ENCODE peak calls at places on chromosomes 16 and 17, in nine cellular contexts. G is tibial artery; N is esophagus squamous epithelium; I is A549; E is OCI-LY7; J is stomach; Q is CD8-positive, alpha-beta T cell; S is prostate gland; Z is lower lobe of right lung. R is an unnamed sample.

GRCh38 chr17:45385331-45385997 is 47.2 kb downstream of the ARHGAP27 start:
- DNase-seq in G (peak; percentile 75), N (no peak), I (peak; percentile 91), E (peak; percentile 90), J (peak; percentile 95), Q (peak; percentile 80), S (peak; percentile 83), Z (peak; percentile 92), R (peak; percentile 94)

GRCh38 chr16:81601008-81601428 is 156.4 kb downstream of the CMIP start:
- DNase-seq in G (peak; percentile 35), N (no peak), I (peak; percentile 46), E (no peak), J (no peak), Q (no peak), S (peak; percentile 81), Z (no peak), R (no peak)

GRCh38 chr16:50613281-50613991 is 65.2 kb downstream of the NKD1 start:
- DNase-seq in G (no peak), N (no peak), I (no peak), E (no peak), J (no peak), Q (no peak), S (peak; percentile 23), Z (no peak), R (no peak)

GRCh38 chr17:41971721-41972523 is 5.3 kb downstream of the CNP start:
- DNase-seq in G (no peak), N (no peak), I (no peak), E (no peak), J (no peak), Q (no peak), S (no peak), Z (peak; percentile 20), R (no peak)

GRCh38 chr17:15238064-15238463 is 27.1 kb downstream of the PMP22 start:
- DNase-seq in G (no peak), N (no peak), I (no peak), E (no peak), J (no peak), Q (no peak), S (no peak), Z (no peak), R (no peak)

GRCh38 chr16:87818533-87819161 is 50.7 kb downstream of the SLC7A5 start:
- DNase-seq in G (no peak), N (no peak), I (no peak), E (no peak), J (no peak), Q (peak; percentile 15), S (no peak), Z (no peak), R (no peak)

GRCh38 chr17:65228734-65229390 is 91.7 kb downstream of the RGS9 start:
- DNase-seq in G (no peak), N (no peak), I (no peak), E (no peak), J (no peak), Q (peak; percentile 33), S (no peak), Z (no peak), R (no peak)

GRCh38 chr17:19513897-19514488 is 19.7 kb upstream of the SLC47A1 start:
- DNase-seq in G (peak; percentile 62), N (no peak), I (peak; percentile 82), E (peak; percentile 74), J (peak; percentile 74), Q (peak; percentile 60), S (peak; percentile 49), Z (peak; percentile 65), R (peak; percentile 75)

GRCh38 chr17:8382052-8382879 is 727 bp downstream of the RPL26 start:
- DNase-seq in G (no peak), N (no peak), I (no peak), E (peak; percentile 36), J (no peak), Q (no peak), S (no peak), Z (no peak), R (no peak)

GRCh38 chr17:53150101-53150698 is 672.5 kb upstream of the KIF2B start:
- DNase-seq in G (no peak), N (no peak), I (peak; percentile 7), E (peak; percentile 1), J (no peak), Q (no peak), S (no peak), Z (no peak), R (no peak)

GRCh38 chr16:57535680-57536305 is 578 bp downstream of the CCDC102A start:
- DNase-seq in G (peak; percentile 90), N (no peak), I (peak; percentile 92), E (peak; percentile 93), J (peak; percentile 95), Q (peak; percentile 92), S (peak; percentile 96), Z (peak; percentile 95), R (peak; percentile 97)

GRCh38 chr17:56570199-56570598 is 23.3 kb upstream of the NOG start:
- DNase-seq in G (no peak), N (no peak), I (no peak), E (no peak), J (no peak), Q (no peak), S (no peak), Z (no peak), R (no peak)

GRCh38 chr16:67036323-67036741 is 7.4 kb downstream of the CBFB start:
- DNase-seq in G (no peak), N (no peak), I (no peak), E (no peak), J (no peak), Q (no peak), S (no peak), Z (no peak), R (no peak)

GRCh38 chr16:67043420-67043819 is 14.5 kb downstream of the CBFB start:
- DNase-seq in G (no peak), N (no peak), I (no peak), E (no peak), J (no peak), Q (no peak), S (no peak), Z (no peak), R (no peak)

GRCh38 chr16:67035364-67035763 is 6.4 kb downstream of the CBFB start:
- DNase-seq in G (no peak), N (no peak), I (no peak), E (no peak), J (no peak), Q (no peak), S (no peak), Z (no peak), R (no peak)

GRCh38 chr16:67040906-67041305 is 12.0 kb downstream of the CBFB start:
- DNase-seq in G (no peak), N (no peak), I (no peak), E (no peak), J (no peak), Q (no peak), S (no peak), Z (no peak), R (no peak)

DNA sequence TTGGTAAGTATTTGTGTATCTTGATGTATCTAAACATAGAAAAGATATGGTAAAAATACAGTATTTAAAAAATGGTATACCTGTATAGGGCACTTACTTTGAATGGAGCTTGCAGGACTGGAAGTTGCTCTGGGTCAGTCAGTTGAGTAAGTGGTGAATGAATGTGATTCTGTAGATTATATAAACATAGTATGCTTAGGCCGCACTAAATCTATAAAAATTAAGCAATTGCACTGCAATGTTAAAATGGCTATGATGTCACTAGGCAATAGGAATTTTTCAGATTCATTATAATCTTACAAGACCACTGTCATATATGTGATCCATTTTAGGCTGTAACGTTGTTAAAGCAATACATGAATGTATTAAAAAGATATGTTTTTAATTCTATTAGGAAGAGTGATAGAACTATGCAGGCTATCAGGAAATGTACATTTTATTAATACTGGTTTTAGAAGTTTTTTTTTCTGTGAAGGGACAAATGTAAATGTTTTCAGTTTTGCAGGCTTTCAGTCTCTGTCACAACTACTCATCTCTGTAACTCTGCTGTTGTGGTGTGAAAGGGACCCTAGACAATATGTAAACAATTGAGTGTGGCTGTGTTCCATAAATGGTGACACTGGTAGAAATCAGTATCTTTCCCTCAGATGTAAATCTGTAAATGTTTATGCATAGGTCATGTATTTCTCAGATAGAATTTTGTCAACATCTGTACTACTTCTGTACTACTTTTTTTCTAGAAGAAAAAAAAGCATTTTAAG is 10.5 kb downstream of the CBFB start:
- DNase-seq in G (no peak), N (no peak), I (no peak), E (no peak), J (no peak), Q (no peak), S (no peak), Z (no peak), R (no peak)
- H3K27ac ChIP-seq in G (no peak overlapping the region), N (no peak overlapping the region), I (no peak overlapping the region), E (no peak overlapping the region), J (no peak overlapping the region), Q (no peak overlapping the region), S (no peak overlapping the region), Z (no peak overlapping the region), R (no peak overlapping the region)

GRCh38 chr17:51710289-51710979 is 448.1 kb downstream of the CA10 start:
- DNase-seq in G (peak; percentile 38), N (no peak), I (no peak), E (no peak), J (no peak), Q (no peak), S (no peak), Z (no peak), R (no peak)
- H3K4me3 ChIP-seq in G (no peak overlapping the region), N (no peak overlapping the region), I (no peak overlapping the region), E (no peak overlapping the region), J (no peak overlapping the region), Q (no peak overlapping the region), S (no peak overlapping the region), Z (no peak overlapping the region), R (no peak overlapping the region)

DNA sequence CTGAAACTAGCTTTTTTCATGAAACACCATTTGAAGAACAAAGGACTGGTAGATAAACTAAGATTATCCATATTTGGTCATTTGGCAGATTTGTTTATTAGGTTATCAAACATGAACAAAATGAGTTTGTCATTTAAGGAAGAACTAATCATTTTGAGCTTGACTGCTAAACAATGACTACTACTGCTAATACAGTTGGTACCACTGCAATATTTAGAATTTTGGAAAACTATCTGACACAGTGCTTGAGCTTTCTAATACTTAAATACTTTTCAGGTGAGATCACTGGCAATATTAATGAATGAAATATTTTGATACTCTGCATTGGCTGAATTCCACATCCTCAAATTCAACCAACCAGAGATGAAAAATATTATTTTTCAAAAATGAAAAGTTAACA is 47.2 kb downstream of the MED13 start:
- DNase-seq in G (no peak), N (no peak), I (no peak), E (no peak), J (no peak), Q (no peak), S (no peak), Z (no peak), R (no peak)
- TF ChIP-seq CTCF in G (no peak), N (no peak), I (no peak), E (no peak), J (no peak), Q (no peak), S (no peak), Z (no peak), R (no peak)

DNA sequence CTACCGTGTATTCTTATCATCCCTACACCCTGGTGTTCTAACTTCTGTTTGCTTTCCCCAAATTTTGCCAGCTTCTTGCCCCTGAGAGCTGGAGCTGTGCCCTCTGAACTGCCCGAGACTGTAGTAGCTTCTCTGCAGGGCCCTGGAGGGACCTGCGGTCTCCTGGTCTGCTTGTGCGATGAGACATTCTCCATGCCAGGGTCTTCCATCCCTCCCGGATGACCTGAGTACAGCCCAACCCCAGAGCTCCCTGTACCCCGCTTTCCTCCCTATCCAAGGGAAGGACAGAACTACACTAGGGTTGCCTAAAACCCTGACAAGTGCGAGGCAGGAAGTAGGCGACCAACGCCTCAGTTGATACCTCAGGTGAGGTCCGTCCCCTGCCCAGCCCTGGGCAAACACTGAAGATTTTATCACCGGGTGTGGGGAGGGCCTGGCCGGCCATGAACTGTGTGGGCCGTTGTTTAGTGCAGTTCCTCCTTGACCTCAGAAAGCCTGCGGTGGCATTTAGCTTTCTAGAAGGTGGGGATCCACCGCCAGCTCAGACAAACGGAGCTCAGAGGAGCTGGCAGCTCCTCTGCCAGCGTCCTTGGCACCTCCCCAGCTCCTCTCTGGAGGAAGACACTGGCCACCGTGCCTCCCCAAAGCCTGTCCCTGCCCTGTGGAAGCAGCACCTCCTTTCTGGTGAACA is 13.7 kb downstream of the CANT1 start:
- DNase-seq in G (peak; percentile 16), N (no peak), I (no peak), E (no peak), J (peak; percentile 87), Q (no peak), S (peak; percentile 84), Z (peak; percentile 73), R (peak; percentile 80)
- H3K27ac ChIP-seq in G (no peak overlapping the region), N (peak overlapping the region; percentile 11), I (peak overlapping the region; percentile 10), E (no peak overlapping the region), J (peak overlapping the region; percentile 83), Q (no peak overlapping the region), S (peak overlapping the region; percentile 74), Z (peak overlapping the region; percentile 60), R (peak overlapping the region; percentile 66)

R was measured in upper lobe of right lung.